ENCODE peak calls at places on chromosomes 1 and 21, in five cellular contexts. N is ovary; Z is activated effector memory CD4-positive, alpha-beta T cell treated with Interleukin-2 at 50 U/mL for 16 hours; Q is globus pallidus; K is glomerular endothelial cell. L is an unnamed sample.

GRCh38 chr1:229124471-229125198 is 146.3 kb upstream of the RAB4A start:
- DNase-seq in N (no peak), Z (no peak), Q (peak), K (no peak), L (no peak)

GRCh38 chr21:41691205-41692203 is 75.3 kb downstream of the RIPK4 start:
- DNase-seq in N (no peak), Z (no peak), Q (no peak), K (no peak), L (no peak)

GRCh38 chr1:153534933-153535663 is 693 bp downstream of the S100A6 start:
- DNase-seq in N (peak), Z (peak), Q (peak), K (no peak), L (peak)

GRCh38 chr1:8078176-8078671 is 52.1 kb upstream of the ERRFI1 start:
- DNase-seq in N (no peak), Z (no peak), Q (no peak), K (no peak), L (no peak)

GRCh38 chr1:108831225-108831624 is 25.7 kb downstream of the AKNAD1 start:
- DNase-seq in N (no peak), Z (no peak), Q (no peak), K (peak), L (peak)

GRCh38 chr21:15222711-15223110 is 157.9 kb upstream of the NRIP1 start:
- DNase-seq in N (no peak), Z (no peak), Q (no peak), K (no peak), L (no peak)

GRCh38 chr1:63119575-63120155 is 202.7 kb upstream of the FOXD3 start:
- DNase-seq in N (no peak), Z (no peak), Q (no peak), K (no peak), L (no peak)

GRCh38 chr1:72230746-72231145 is 51.6 kb downstream of the NEGR1 start:
- DNase-seq in N (no peak), Z (no peak), Q (no peak), K (no peak), L (no peak)

GRCh38 chr1:119655160-119655559 is 7.1 kb upstream of the ZNF697 start:
- DNase-seq in N (no peak), Z (no peak), Q (no peak), K (no peak), L (no peak)

GRCh38 chr1:227542153-227543120 is 20.9 kb upstream of the ZNF678 start:
- DNase-seq in N (peak), Z (peak), Q (peak), K (no peak), L (peak)